ENCODE peak calls at places on chromosomes 16 and 17, in nine cellular contexts. One of them, this sample, is unnamed.
A peak's percentile ranks its signal among the peaks of the same experiment; 100 is the strongest.

GRCh38 chr17:68456529-68457167 is 648 bp downstream of the WIPI1 start:
- DNase-seq in prostate gland: peak; percentile 78
- DNase-seq in H54: peak; percentile 82
- DNase-seq in erythroblast: peak; percentile 58
- DNase-seq in endothelial cell of umbilical vein: peak; percentile 87
- DNase-seq in esophagus muscularis mucosa: peak; percentile 93
- DNase-seq in heart left ventricle: peak; percentile 89
- DNase-seq in stomach: peak; percentile 70
- DNase-seq in body of pancreas: peak; percentile 83
- DNase-seq in this sample: peak; percentile 82

GRCh38 chr17:2688351-2689342 is 22.9 kb downstream of the CLUH start:
- DNase-seq in prostate gland: no peak
- DNase-seq in endothelial cell of umbilical vein: no peak
- DNase-seq in stomach: no peak
- DNase-seq in body of pancreas: peak; percentile 61
- DNase-seq in esophagus muscularis mucosa: peak; percentile 88
- DNase-seq in erythroblast: no peak
- DNase-seq in heart left ventricle: peak; percentile 64
- DNase-seq in H54: peak; percentile 12
- DNase-seq in this sample: peak; percentile 49

GRCh38 chr17:8289103-8289397 is 580 bp downstream of the RANGRF start:
- DNase-seq in esophagus muscularis mucosa: no peak
- DNase-seq in erythroblast: no peak
- DNase-seq in body of pancreas: no peak
- DNase-seq in stomach: no peak
- DNase-seq in heart left ventricle: no peak
- DNase-seq in prostate gland: no peak
- DNase-seq in endothelial cell of umbilical vein: no peak
- DNase-seq in H54: no peak
- DNase-seq in this sample: no peak

GRCh38 chr17:10435096-10435495 is 13.3 kb upstream of the MYH8 start:
- DNase-seq in body of pancreas: no peak
- DNase-seq in erythroblast: no peak
- DNase-seq in H54: no peak
- DNase-seq in prostate gland: no peak
- DNase-seq in endothelial cell of umbilical vein: no peak
- DNase-seq in stomach: no peak
- DNase-seq in esophagus muscularis mucosa: no peak
- DNase-seq in heart left ventricle: no peak
- DNase-seq in this sample: no peak

GRCh38 chr17:68421486-68421885 is 35.8 kb downstream of the WIPI1 start:
- DNase-seq in body of pancreas: no peak
- DNase-seq in prostate gland: no peak
- DNase-seq in H54: no peak
- DNase-seq in heart left ventricle: no peak
- DNase-seq in endothelial cell of umbilical vein: no peak
- DNase-seq in erythroblast: no peak
- DNase-seq in esophagus muscularis mucosa: peak; percentile 74
- DNase-seq in stomach: no peak
- DNase-seq in this sample: no peak

GRCh38 chr16:48381201-48381600 is 4.0 kb downstream of the SIAH1 start:
- DNase-seq in stomach: no peak
- DNase-seq in prostate gland: no peak
- DNase-seq in H54: no peak
- DNase-seq in heart left ventricle: no peak
- DNase-seq in endothelial cell of umbilical vein: peak; percentile 29
- DNase-seq in body of pancreas: no peak
- DNase-seq in esophagus muscularis mucosa: no peak
- DNase-seq in erythroblast: peak; percentile 45
- DNase-seq in this sample: no peak

GRCh38 chr17:18263885-18264682 is 3.6 kb downstream of the MIEF2 start:
- DNase-seq in endothelial cell of umbilical vein: no peak
- DNase-seq in body of pancreas: no peak
- DNase-seq in erythroblast: no peak
- DNase-seq in H54: no peak
- DNase-seq in stomach: no peak
- DNase-seq in prostate gland: no peak
- DNase-seq in esophagus muscularis mucosa: no peak
- DNase-seq in heart left ventricle: no peak
- DNase-seq in this sample: no peak

GRCh38 chr16:85304337-85304736 is 192.1 kb upstream of the CIBAR2 start:
- DNase-seq in heart left ventricle: no peak
- DNase-seq in erythroblast: no peak
- DNase-seq in H54: no peak
- DNase-seq in endothelial cell of umbilical vein: no peak
- DNase-seq in esophagus muscularis mucosa: no peak
- DNase-seq in prostate gland: no peak
- DNase-seq in body of pancreas: no peak
- DNase-seq in stomach: no peak
- DNase-seq in this sample: no peak

GRCh38 chr17:67148352-67148751 is 96.6 kb downstream of the HELZ start:
- DNase-seq in body of pancreas: no peak
- DNase-seq in prostate gland: no peak
- DNase-seq in H54: no peak
- DNase-seq in heart left ventricle: no peak
- DNase-seq in esophagus muscularis mucosa: no peak
- DNase-seq in endothelial cell of umbilical vein: no peak
- DNase-seq in erythroblast: no peak
- DNase-seq in stomach: no peak
- DNase-seq in this sample: no peak

GRCh38 chr17:45149669-45150603 is 1.7 kb downstream of the HEXIM1 start:
- DNase-seq in H54: no peak
- DNase-seq in stomach: peak; percentile 65
- DNase-seq in body of pancreas: peak; percentile 76
- DNase-seq in endothelial cell of umbilical vein: peak; percentile 72
- DNase-seq in erythroblast: peak; percentile 84
- DNase-seq in prostate gland: peak; percentile 68
- DNase-seq in heart left ventricle: peak; percentile 76
- DNase-seq in esophagus muscularis mucosa: no peak
- DNase-seq in this sample: peak; percentile 80

GRCh38 chr16:86337138-86337537 is 173.2 kb upstream of the FOXF1 start:
- DNase-seq in stomach: no peak
- DNase-seq in esophagus muscularis mucosa: no peak
- DNase-seq in heart left ventricle: no peak
- DNase-seq in erythroblast: no peak
- DNase-seq in endothelial cell of umbilical vein: no peak
- DNase-seq in H54: no peak
- DNase-seq in body of pancreas: no peak
- DNase-seq in prostate gland: no peak
- DNase-seq in this sample: no peak

GRCh38 chr16:50102046-50102756 is 36.4 kb downstream of the HEATR3 start:
- DNase-seq in erythroblast: no peak
- DNase-seq in H54: peak; percentile 59
- DNase-seq in esophagus muscularis mucosa: no peak
- DNase-seq in stomach: no peak
- DNase-seq in heart left ventricle: no peak
- DNase-seq in body of pancreas: no peak
- DNase-seq in prostate gland: no peak
- DNase-seq in endothelial cell of umbilical vein: no peak
- DNase-seq in this sample: no peak

GRCh38 chr16:80806957-80807356 is 2.6 kb upstream of the CDYL2 start:
- DNase-seq in erythroblast: no peak
- DNase-seq in stomach: no peak
- DNase-seq in esophagus muscularis mucosa: no peak
- DNase-seq in prostate gland: no peak
- DNase-seq in H54: peak; percentile 69
- DNase-seq in heart left ventricle: peak; percentile 32
- DNase-seq in body of pancreas: no peak
- DNase-seq in endothelial cell of umbilical vein: peak; percentile 98
- DNase-seq in this sample: no peak

GRCh38 chr16:63745456-63745855 is 1376.4 kb downstream of the CDH11 start:
- DNase-seq in heart left ventricle: no peak
- DNase-seq in stomach: no peak
- DNase-seq in prostate gland: no peak
- DNase-seq in H54: no peak
- DNase-seq in erythroblast: no peak
- DNase-seq in body of pancreas: no peak
- DNase-seq in esophagus muscularis mucosa: no peak
- DNase-seq in endothelial cell of umbilical vein: no peak
- DNase-seq in this sample: no peak

DNA sequence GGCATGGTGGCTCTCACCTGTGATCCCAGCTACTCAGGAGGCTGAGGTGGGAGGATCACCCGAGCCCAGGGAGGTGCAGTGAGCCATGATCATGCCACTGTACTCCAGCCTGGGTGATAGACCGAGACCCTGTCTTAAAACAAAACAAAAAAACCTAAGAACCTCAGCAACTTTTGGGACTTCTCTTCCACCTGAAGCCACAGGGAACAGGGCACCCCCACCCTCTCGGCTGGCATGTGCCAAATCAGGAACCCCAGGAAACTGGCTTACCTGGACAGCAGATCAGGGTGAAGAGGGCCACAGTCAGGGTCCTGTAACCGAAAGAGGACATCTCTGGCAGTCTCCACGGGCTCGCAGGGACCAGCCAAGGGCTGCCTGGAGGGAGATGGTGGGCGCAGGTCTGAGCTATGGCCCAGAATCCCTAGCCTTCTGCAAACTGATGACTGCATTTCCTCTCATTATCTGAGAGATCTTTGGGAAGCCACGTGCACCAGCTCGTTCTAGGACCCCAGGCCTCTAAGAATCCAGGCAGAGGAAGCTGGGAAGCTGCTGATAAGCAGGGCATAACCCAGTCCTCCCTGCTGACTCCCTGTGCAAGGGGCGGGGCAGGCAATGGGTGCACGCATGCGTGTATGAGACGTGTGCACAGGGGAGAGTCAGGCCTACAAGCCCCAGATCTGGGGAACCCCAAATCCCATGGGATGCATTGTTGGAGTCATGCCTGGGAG is 8.4 kb downstream of the PRR29 start:
- DNase-seq in erythroblast: peak; percentile 90
- DNase-seq in prostate gland: no peak
- DNase-seq in H54: no peak
- DNase-seq in body of pancreas: peak; percentile 37
- DNase-seq in esophagus muscularis mucosa: no peak
- DNase-seq in stomach: no peak
- DNase-seq in heart left ventricle: peak; percentile 89
- DNase-seq in endothelial cell of umbilical vein: peak; percentile 97
- DNase-seq in this sample: no peak
- TF ChIP-seq POLR2A in erythroblast: no peak
- TF ChIP-seq POLR2A in prostate gland: no peak
- TF ChIP-seq POLR2A in H54: no peak
- TF ChIP-seq POLR2A in body of pancreas: no peak
- TF ChIP-seq POLR2A in esophagus muscularis mucosa: no peak
- TF ChIP-seq POLR2A in stomach: no peak
- TF ChIP-seq POLR2A in heart left ventricle: peak; percentile 34
- TF ChIP-seq POLR2A in endothelial cell of umbilical vein: peak; percentile 97
- TF ChIP-seq POLR2A in this sample: peak; percentile 13

GRCh38 chr17:12256380-12256995 is 235.8 kb downstream of the MAP2K4 start:
- DNase-seq in esophagus muscularis mucosa: no peak
- DNase-seq in heart left ventricle: no peak
- DNase-seq in endothelial cell of umbilical vein: peak; percentile 39
- DNase-seq in prostate gland: peak; percentile 39
- DNase-seq in body of pancreas: peak; percentile 53
- DNase-seq in stomach: peak; percentile 53
- DNase-seq in H54: peak; percentile 14
- DNase-seq in erythroblast: peak; percentile 59
- DNase-seq in this sample: no peak
- TF ChIP-seq POLR2A in esophagus muscularis mucosa: no peak
- TF ChIP-seq POLR2A in heart left ventricle: no peak
- TF ChIP-seq POLR2A in endothelial cell of umbilical vein: no peak
- TF ChIP-seq POLR2A in prostate gland: no peak
- TF ChIP-seq POLR2A in body of pancreas: no peak
- TF ChIP-seq POLR2A in stomach: no peak
- TF ChIP-seq POLR2A in H54: no peak
- TF ChIP-seq POLR2A in erythroblast: no peak
- TF ChIP-seq POLR2A in this sample: no peak

DNA sequence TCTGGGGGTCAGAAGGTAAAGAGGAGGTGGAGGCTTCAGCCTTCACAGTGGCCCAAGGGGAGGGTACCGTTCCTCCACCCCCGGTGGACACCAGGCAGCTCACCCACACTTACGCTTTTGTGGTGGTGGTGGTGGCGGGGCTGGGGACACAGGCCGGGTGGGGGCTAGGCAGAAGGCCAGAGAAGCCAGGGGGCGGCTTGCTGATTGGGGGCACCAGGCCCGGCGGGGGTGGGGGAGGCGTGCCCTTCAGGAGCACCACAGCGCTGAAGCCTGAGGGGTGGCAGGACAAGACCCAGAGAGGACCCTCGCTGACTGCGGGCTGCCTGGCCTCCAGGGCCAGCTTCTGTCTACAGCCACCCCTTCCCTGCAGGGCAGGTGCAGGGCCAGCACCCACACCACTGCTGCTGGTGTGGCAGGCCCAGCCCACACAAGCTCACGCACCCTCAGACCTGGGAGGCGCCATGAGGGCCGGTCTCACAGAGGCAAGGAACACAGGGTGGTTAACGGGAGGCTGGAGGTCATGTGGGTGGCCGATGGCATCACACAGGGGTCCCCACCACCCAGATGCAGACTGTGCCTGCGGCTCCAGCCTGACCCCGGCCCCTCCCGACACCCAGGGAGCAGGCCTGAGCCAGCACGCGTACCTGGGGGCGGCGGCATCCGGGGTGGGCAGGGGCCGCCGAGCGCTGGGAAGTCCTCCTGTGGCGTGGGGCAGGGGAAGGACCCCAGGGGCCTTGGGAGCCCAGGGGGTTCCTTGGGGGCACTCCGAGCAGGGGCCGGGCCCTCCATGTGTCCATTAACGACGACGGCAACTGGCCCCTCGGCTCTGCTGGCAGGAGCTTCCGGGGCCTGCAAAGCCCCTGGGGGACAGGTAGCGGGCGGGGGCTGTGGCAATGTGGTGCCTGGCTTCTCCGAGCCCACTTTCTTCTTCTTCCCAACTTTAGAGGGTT is 9.4 kb downstream of the SYNGR3 start:
- DNase-seq in heart left ventricle: no peak
- DNase-seq in erythroblast: no peak
- DNase-seq in esophagus muscularis mucosa: no peak
- DNase-seq in stomach: no peak
- DNase-seq in prostate gland: no peak
- DNase-seq in endothelial cell of umbilical vein: no peak
- DNase-seq in H54: no peak
- DNase-seq in body of pancreas: no peak
- DNase-seq in this sample: peak; percentile 49
- TF ChIP-seq POLR2A in heart left ventricle: no peak
- TF ChIP-seq POLR2A in erythroblast: no peak
- TF ChIP-seq POLR2A in esophagus muscularis mucosa: no peak
- TF ChIP-seq POLR2A in stomach: no peak
- TF ChIP-seq POLR2A in prostate gland: no peak
- TF ChIP-seq POLR2A in endothelial cell of umbilical vein: no peak
- TF ChIP-seq POLR2A in H54: no peak
- TF ChIP-seq POLR2A in body of pancreas: no peak
- TF ChIP-seq POLR2A in this sample: no peak

DNA sequence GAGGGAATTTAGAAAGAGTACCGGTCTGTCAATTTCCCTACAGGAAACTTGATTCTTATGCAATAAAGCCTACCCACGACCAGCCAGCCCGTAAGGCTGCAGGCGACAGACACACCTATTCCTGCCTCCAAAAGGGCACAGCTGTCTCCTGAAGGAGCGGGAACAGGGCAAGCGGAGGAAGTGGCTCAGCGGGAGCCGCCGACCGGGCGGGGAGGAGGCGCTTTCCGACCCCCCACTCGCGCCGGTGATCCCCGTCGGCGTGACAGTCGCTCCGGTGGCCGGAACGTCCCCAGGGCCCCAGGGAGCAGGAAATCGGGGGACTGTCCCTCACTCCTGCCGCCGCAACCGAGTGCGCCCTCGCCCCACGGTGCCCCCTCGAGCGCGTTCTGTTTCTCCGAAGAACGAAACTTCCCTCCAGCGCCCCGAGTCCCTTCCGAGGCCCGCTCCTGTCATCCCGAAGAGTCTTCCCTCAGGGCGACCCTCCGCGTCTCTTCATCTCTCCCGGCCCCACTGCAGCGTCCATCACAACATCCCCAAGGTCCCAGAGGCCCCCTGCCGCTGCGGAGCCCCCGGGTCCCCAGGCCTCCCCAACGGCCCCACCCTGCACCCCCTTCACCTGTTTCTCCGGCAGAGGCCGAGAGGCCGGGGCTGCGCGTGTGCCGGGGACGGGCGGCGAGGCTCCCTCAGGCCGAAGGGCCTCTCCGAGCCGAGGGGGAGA is 420 bp downstream of the STAT3 start:
- DNase-seq in H54: no peak
- DNase-seq in stomach: peak; percentile 65
- DNase-seq in heart left ventricle: peak; percentile 61
- DNase-seq in esophagus muscularis mucosa: no peak
- DNase-seq in body of pancreas: peak; percentile 76
- DNase-seq in erythroblast: peak; percentile 75
- DNase-seq in prostate gland: peak; percentile 61
- DNase-seq in endothelial cell of umbilical vein: peak; percentile 41
- DNase-seq in this sample: peak; percentile 55
- TF ChIP-seq POLR2A in H54: peak; percentile 30
- TF ChIP-seq POLR2A in stomach: no peak
- TF ChIP-seq POLR2A in heart left ventricle: no peak
- TF ChIP-seq POLR2A in esophagus muscularis mucosa: peak; percentile 50
- TF ChIP-seq POLR2A in body of pancreas: peak; percentile 65
- TF ChIP-seq POLR2A in erythroblast: no peak
- TF ChIP-seq POLR2A in prostate gland: peak; percentile 63
- TF ChIP-seq POLR2A in endothelial cell of umbilical vein: no peak
- TF ChIP-seq POLR2A in this sample: no peak